ENCODE peak calls at places on chromosomes 4 and X, in eight cellular contexts. G is DMS153; K is AG04449; F is activated CD4-positive, alpha-beta T cell treated with anti-CD3 and anti-CD28 coated beads, Interleukin-2, amount 50 U/mL, for 1 hour; I is T1000; E is left cardiac atrium; N is left ventricle myocardium inferior; R is A549. M is an unnamed sample.

GRCh38 chrX:11137543-11138139 is 26.5 kb downstream of the HCCS start:
- DNase-seq in K (no peak), R (no peak), G (no peak), F (no peak), N (no peak), I (no peak), E (no peak), M (no peak)

GRCh38 chrX:23883737-23884354 is 23.9 kb downstream of the APOO start:
- DNase-seq in F (no peak), R (peak; percentile 79), N (no peak), I (peak; percentile 7), E (no peak), K (no peak), G (no peak), M (no peak)

GRCh38 chr4:79232555-79232954 is 93.3 kb downstream of the NAA11 start:
- DNase-seq in F (no peak), G (no peak), I (no peak), K (no peak), R (no peak), N (no peak), E (no peak), M (no peak)

GRCh38 chr4:137274404-137274803 is 257.9 kb downstream of the PCDH18 start:
- DNase-seq in F (no peak), K (no peak), R (no peak), G (no peak), E (no peak), N (no peak), I (no peak), M (no peak)

GRCh38 chrX:39133971-39134370 is 332.7 kb downstream of the MID1IP1 start:
- DNase-seq in G (peak; percentile 37), F (peak; percentile 0), E (no peak), K (no peak), N (no peak), R (no peak), I (no peak), M (no peak)

GRCh38 chr4:142367326-142368188 is 478.5 kb downstream of the INPP4B start:
- DNase-seq in K (no peak), R (no peak), E (no peak), G (no peak), N (no peak), F (no peak), I (no peak), M (no peak)

GRCh38 chr4:3016839-3017410 is 53.6 kb downstream of the GRK4 start:
- DNase-seq in E (no peak), F (no peak), G (no peak), I (no peak), R (no peak), N (no peak), K (no peak), M (no peak)

GRCh38 chrX:18875256-18875878 is 108.5 kb downstream of the PHKA2 start:
- DNase-seq in I (no peak), F (no peak), N (no peak), K (no peak), G (no peak), R (no peak), E (no peak), M (no peak)

GRCh38 chr4:92483341-92483740 is 179.6 kb downstream of the GRID2 start:
- DNase-seq in E (no peak), R (no peak), F (no peak), G (no peak), I (no peak), N (no peak), K (no peak), M (no peak)

M was measured in right cardiac atrium.